ENCODE peak calls at places on chromosomes 11 and 22, in ten cellular contexts. One of them, this sample, is unnamed.

GRCh38 chr11:35337136-35337918 is 82.0 kb downstream of the SLC1A2 start:
- DNase-seq in HFF-Myc: peak; percentile 98
- DNase-seq in NCI-H774: no peak
- DNase-seq in activated CD4-positive, alpha-beta T cell treated with anti-CD3 and anti-CD28 coated beads, Interleukin-2, amount 50 U/mL, for 4 hours: no peak
- DNase-seq in CD4-positive, CD25-positive, alpha-beta regulatory T cell: no peak
- DNase-seq in NCI-H2029: no peak
- DNase-seq in NCI-H187: no peak
- DNase-seq in uterus: no peak
- DNase-seq in ovary: no peak
- DNase-seq in mammary epithelial cell: peak; percentile 99
- DNase-seq in this sample: no peak

GRCh38 chr11:61791737-61792309 is 576 bp downstream of the TMEM258 start:
- DNase-seq in HFF-Myc: peak; percentile 73
- DNase-seq in NCI-H774: peak; percentile 59
- DNase-seq in activated CD4-positive, alpha-beta T cell treated with anti-CD3 and anti-CD28 coated beads, Interleukin-2, amount 50 U/mL, for 4 hours: no peak
- DNase-seq in CD4-positive, CD25-positive, alpha-beta regulatory T cell: peak; percentile 25
- DNase-seq in NCI-H2029: peak; percentile 85
- DNase-seq in NCI-H187: peak; percentile 23
- DNase-seq in uterus: peak; percentile 80
- DNase-seq in ovary: peak; percentile 85
- DNase-seq in mammary epithelial cell: peak; percentile 85
- DNase-seq in this sample: peak; percentile 90

GRCh38 chr11:65501530-65502273 is 2.9 kb downstream of the MALAT1 start:
- DNase-seq in HFF-Myc: peak; percentile 40
- DNase-seq in NCI-H774: peak; percentile 24
- DNase-seq in activated CD4-positive, alpha-beta T cell treated with anti-CD3 and anti-CD28 coated beads, Interleukin-2, amount 50 U/mL, for 4 hours: no peak
- DNase-seq in CD4-positive, CD25-positive, alpha-beta regulatory T cell: no peak
- DNase-seq in NCI-H2029: no peak
- DNase-seq in NCI-H187: peak; percentile 64
- DNase-seq in uterus: no peak
- DNase-seq in ovary: no peak
- DNase-seq in mammary epithelial cell: peak; percentile 51
- DNase-seq in this sample: peak; percentile 52

GRCh38 chr11:105553015-105553414 is 56.9 kb upstream of the GRIA4 start:
- DNase-seq in HFF-Myc: peak; percentile 36
- DNase-seq in NCI-H774: no peak
- DNase-seq in activated CD4-positive, alpha-beta T cell treated with anti-CD3 and anti-CD28 coated beads, Interleukin-2, amount 50 U/mL, for 4 hours: no peak
- DNase-seq in CD4-positive, CD25-positive, alpha-beta regulatory T cell: no peak
- DNase-seq in NCI-H2029: no peak
- DNase-seq in NCI-H187: no peak
- DNase-seq in uterus: no peak
- DNase-seq in ovary: no peak
- DNase-seq in mammary epithelial cell: no peak
- DNase-seq in this sample: no peak

GRCh38 chr11:69152748-69153446 is 2.8 kb upstream of the SMIM38 start:
- DNase-seq in HFF-Myc: no peak
- DNase-seq in NCI-H774: no peak
- DNase-seq in activated CD4-positive, alpha-beta T cell treated with anti-CD3 and anti-CD28 coated beads, Interleukin-2, amount 50 U/mL, for 4 hours: no peak
- DNase-seq in CD4-positive, CD25-positive, alpha-beta regulatory T cell: no peak
- DNase-seq in NCI-H2029: no peak
- DNase-seq in NCI-H187: no peak
- DNase-seq in uterus: no peak
- DNase-seq in ovary: no peak
- DNase-seq in mammary epithelial cell: no peak
- DNase-seq in this sample: no peak

GRCh38 chr11:100821198-100821597 is 134.1 kb downstream of the ARHGAP42 start:
- DNase-seq in HFF-Myc: no peak
- DNase-seq in NCI-H774: no peak
- DNase-seq in activated CD4-positive, alpha-beta T cell treated with anti-CD3 and anti-CD28 coated beads, Interleukin-2, amount 50 U/mL, for 4 hours: no peak
- DNase-seq in CD4-positive, CD25-positive, alpha-beta regulatory T cell: no peak
- DNase-seq in NCI-H2029: no peak
- DNase-seq in NCI-H187: no peak
- DNase-seq in uterus: no peak
- DNase-seq in ovary: no peak
- DNase-seq in mammary epithelial cell: no peak
- DNase-seq in this sample: no peak

GRCh38 chr22:46033256-46034200 is 56.6 kb upstream of the WNT7B start:
- DNase-seq in HFF-Myc: no peak
- DNase-seq in NCI-H774: no peak
- DNase-seq in activated CD4-positive, alpha-beta T cell treated with anti-CD3 and anti-CD28 coated beads, Interleukin-2, amount 50 U/mL, for 4 hours: no peak
- DNase-seq in CD4-positive, CD25-positive, alpha-beta regulatory T cell: no peak
- DNase-seq in NCI-H2029: no peak
- DNase-seq in NCI-H187: no peak
- DNase-seq in uterus: peak; percentile 13
- DNase-seq in ovary: peak; percentile 31
- DNase-seq in mammary epithelial cell: no peak
- DNase-seq in this sample: no peak

GRCh38 chr11:110435780-110436717 is 6.3 kb downstream of the FDX1 start:
- DNase-seq in HFF-Myc: no peak
- DNase-seq in NCI-H774: no peak
- DNase-seq in activated CD4-positive, alpha-beta T cell treated with anti-CD3 and anti-CD28 coated beads, Interleukin-2, amount 50 U/mL, for 4 hours: no peak
- DNase-seq in CD4-positive, CD25-positive, alpha-beta regulatory T cell: no peak
- DNase-seq in NCI-H2029: no peak
- DNase-seq in NCI-H187: no peak
- DNase-seq in uterus: no peak
- DNase-seq in ovary: no peak
- DNase-seq in mammary epithelial cell: peak; percentile 33
- DNase-seq in this sample: no peak

GRCh38 chr11:70535191-70535971 is 137.1 kb downstream of the CTTN start:
- DNase-seq in HFF-Myc: no peak
- DNase-seq in NCI-H774: no peak
- DNase-seq in activated CD4-positive, alpha-beta T cell treated with anti-CD3 and anti-CD28 coated beads, Interleukin-2, amount 50 U/mL, for 4 hours: no peak
- DNase-seq in CD4-positive, CD25-positive, alpha-beta regulatory T cell: no peak
- DNase-seq in NCI-H2029: no peak
- DNase-seq in NCI-H187: no peak
- DNase-seq in uterus: no peak
- DNase-seq in ovary: no peak
- DNase-seq in mammary epithelial cell: no peak
- DNase-seq in this sample: peak; percentile 54

GRCh38 chr11:68226421-68226820 is 13.3 kb upstream of the KMT5B start:
- DNase-seq in HFF-Myc: no peak
- DNase-seq in NCI-H774: no peak
- DNase-seq in activated CD4-positive, alpha-beta T cell treated with anti-CD3 and anti-CD28 coated beads, Interleukin-2, amount 50 U/mL, for 4 hours: no peak
- DNase-seq in CD4-positive, CD25-positive, alpha-beta regulatory T cell: no peak
- DNase-seq in NCI-H2029: no peak
- DNase-seq in NCI-H187: no peak
- DNase-seq in uterus: no peak
- DNase-seq in ovary: no peak
- DNase-seq in mammary epithelial cell: no peak
- DNase-seq in this sample: no peak

GRCh38 chr11:17606206-17607082 is 59.4 kb downstream of the OTOG start:
- DNase-seq in HFF-Myc: no peak
- DNase-seq in NCI-H774: no peak
- DNase-seq in activated CD4-positive, alpha-beta T cell treated with anti-CD3 and anti-CD28 coated beads, Interleukin-2, amount 50 U/mL, for 4 hours: no peak
- DNase-seq in CD4-positive, CD25-positive, alpha-beta regulatory T cell: no peak
- DNase-seq in NCI-H2029: no peak
- DNase-seq in NCI-H187: no peak
- DNase-seq in uterus: no peak
- DNase-seq in ovary: no peak
- DNase-seq in mammary epithelial cell: no peak
- DNase-seq in this sample: no peak

GRCh38 chr11:129972596-129972995 is 30.0 kb downstream of the PRDM10 start:
- DNase-seq in HFF-Myc: no peak
- DNase-seq in NCI-H774: no peak
- DNase-seq in activated CD4-positive, alpha-beta T cell treated with anti-CD3 and anti-CD28 coated beads, Interleukin-2, amount 50 U/mL, for 4 hours: no peak
- DNase-seq in CD4-positive, CD25-positive, alpha-beta regulatory T cell: no peak
- DNase-seq in NCI-H2029: no peak
- DNase-seq in NCI-H187: no peak
- DNase-seq in uterus: no peak
- DNase-seq in ovary: no peak
- DNase-seq in mammary epithelial cell: no peak
- DNase-seq in this sample: no peak

GRCh38 chr22:30485362-30485988 is 13.7 kb upstream of the SEC14L3 start:
- DNase-seq in HFF-Myc: no peak
- DNase-seq in NCI-H774: no peak
- DNase-seq in activated CD4-positive, alpha-beta T cell treated with anti-CD3 and anti-CD28 coated beads, Interleukin-2, amount 50 U/mL, for 4 hours: peak; percentile 73
- DNase-seq in CD4-positive, CD25-positive, alpha-beta regulatory T cell: peak; percentile 63
- DNase-seq in NCI-H2029: peak; percentile 38
- DNase-seq in NCI-H187: no peak
- DNase-seq in uterus: peak; percentile 32
- DNase-seq in ovary: peak; percentile 80
- DNase-seq in mammary epithelial cell: peak; percentile 35
- DNase-seq in this sample: peak; percentile 77

GRCh38 chr22:46010177-46010867 is 33.4 kb upstream of the WNT7B start:
- DNase-seq in HFF-Myc: no peak
- DNase-seq in NCI-H774: peak; percentile 6
- DNase-seq in activated CD4-positive, alpha-beta T cell treated with anti-CD3 and anti-CD28 coated beads, Interleukin-2, amount 50 U/mL, for 4 hours: no peak
- DNase-seq in CD4-positive, CD25-positive, alpha-beta regulatory T cell: no peak
- DNase-seq in NCI-H2029: no peak
- DNase-seq in NCI-H187: no peak
- DNase-seq in uterus: peak; percentile 47
- DNase-seq in ovary: no peak
- DNase-seq in mammary epithelial cell: peak; percentile 61
- DNase-seq in this sample: peak; percentile 63

GRCh38 chr22:45008853-45009751 is 703 bp downstream of the PHF21B start:
- DNase-seq in HFF-Myc: no peak
- DNase-seq in NCI-H774: peak; percentile 0
- DNase-seq in activated CD4-positive, alpha-beta T cell treated with anti-CD3 and anti-CD28 coated beads, Interleukin-2, amount 50 U/mL, for 4 hours: no peak
- DNase-seq in CD4-positive, CD25-positive, alpha-beta regulatory T cell: no peak
- DNase-seq in NCI-H2029: no peak
- DNase-seq in NCI-H187: no peak
- DNase-seq in uterus: no peak
- DNase-seq in ovary: peak; percentile 55
- DNase-seq in mammary epithelial cell: peak; percentile 33
- DNase-seq in this sample: no peak

GRCh38 chr11:73087730-73088129 is 54.4 kb downstream of the FCHSD2 start:
- DNase-seq in HFF-Myc: no peak
- DNase-seq in NCI-H774: no peak
- DNase-seq in activated CD4-positive, alpha-beta T cell treated with anti-CD3 and anti-CD28 coated beads, Interleukin-2, amount 50 U/mL, for 4 hours: no peak
- DNase-seq in CD4-positive, CD25-positive, alpha-beta regulatory T cell: no peak
- DNase-seq in NCI-H2029: no peak
- DNase-seq in NCI-H187: no peak
- DNase-seq in uterus: no peak
- DNase-seq in ovary: no peak
- DNase-seq in mammary epithelial cell: peak; percentile 7
- DNase-seq in this sample: no peak

GRCh38 chr22:25365491-25366261 is 146.2 kb downstream of the CRYBB2 start:
- DNase-seq in HFF-Myc: no peak
- DNase-seq in NCI-H774: no peak
- DNase-seq in activated CD4-positive, alpha-beta T cell treated with anti-CD3 and anti-CD28 coated beads, Interleukin-2, amount 50 U/mL, for 4 hours: no peak
- DNase-seq in CD4-positive, CD25-positive, alpha-beta regulatory T cell: no peak
- DNase-seq in NCI-H2029: peak; percentile 54
- DNase-seq in NCI-H187: no peak
- DNase-seq in uterus: no peak
- DNase-seq in ovary: no peak
- DNase-seq in mammary epithelial cell: no peak
- DNase-seq in this sample: peak; percentile 58

GRCh38 chr22:39487826-39488520 is 14.1 kb upstream of the MIEF1 start:
- DNase-seq in HFF-Myc: no peak
- DNase-seq in NCI-H774: no peak
- DNase-seq in activated CD4-positive, alpha-beta T cell treated with anti-CD3 and anti-CD28 coated beads, Interleukin-2, amount 50 U/mL, for 4 hours: no peak
- DNase-seq in CD4-positive, CD25-positive, alpha-beta regulatory T cell: no peak
- DNase-seq in NCI-H2029: no peak
- DNase-seq in NCI-H187: no peak
- DNase-seq in uterus: no peak
- DNase-seq in ovary: no peak
- DNase-seq in mammary epithelial cell: no peak
- DNase-seq in this sample: peak; percentile 58

GRCh38 chr11:95067042-95067827 is 516 bp downstream of the SRSF8 start:
- DNase-seq in HFF-Myc: no peak
- DNase-seq in NCI-H774: peak; percentile 83
- DNase-seq in activated CD4-positive, alpha-beta T cell treated with anti-CD3 and anti-CD28 coated beads, Interleukin-2, amount 50 U/mL, for 4 hours: peak; percentile 61
- DNase-seq in CD4-positive, CD25-positive, alpha-beta regulatory T cell: peak; percentile 67
- DNase-seq in NCI-H2029: peak; percentile 52
- DNase-seq in NCI-H187: peak; percentile 64
- DNase-seq in uterus: peak; percentile 86
- DNase-seq in ovary: peak; percentile 90
- DNase-seq in mammary epithelial cell: peak; percentile 74
- DNase-seq in this sample: peak; percentile 93

GRCh38 chr11:61760946-61761345 is 8.5 kb downstream of the MYRF start:
- DNase-seq in HFF-Myc: no peak
- DNase-seq in NCI-H774: no peak
- DNase-seq in activated CD4-positive, alpha-beta T cell treated with anti-CD3 and anti-CD28 coated beads, Interleukin-2, amount 50 U/mL, for 4 hours: no peak
- DNase-seq in CD4-positive, CD25-positive, alpha-beta regulatory T cell: no peak
- DNase-seq in NCI-H2029: no peak
- DNase-seq in NCI-H187: no peak
- DNase-seq in uterus: no peak
- DNase-seq in ovary: no peak
- DNase-seq in mammary epithelial cell: no peak
- DNase-seq in this sample: no peak

GRCh38 chr22:37090920-37091688 is 18.4 kb downstream of the TMPRSS6 start:
- DNase-seq in HFF-Myc: no peak
- DNase-seq in NCI-H774: no peak
- DNase-seq in activated CD4-positive, alpha-beta T cell treated with anti-CD3 and anti-CD28 coated beads, Interleukin-2, amount 50 U/mL, for 4 hours: no peak
- DNase-seq in CD4-positive, CD25-positive, alpha-beta regulatory T cell: no peak
- DNase-seq in NCI-H2029: no peak
- DNase-seq in NCI-H187: no peak
- DNase-seq in uterus: no peak
- DNase-seq in ovary: no peak
- DNase-seq in mammary epithelial cell: no peak
- DNase-seq in this sample: no peak

GRCh38 chr11:67409781-67410368 is 5.6 kb upstream of the CARNS1 start:
- DNase-seq in HFF-Myc: no peak
- DNase-seq in NCI-H774: peak; percentile 56
- DNase-seq in activated CD4-positive, alpha-beta T cell treated with anti-CD3 and anti-CD28 coated beads, Interleukin-2, amount 50 U/mL, for 4 hours: no peak
- DNase-seq in CD4-positive, CD25-positive, alpha-beta regulatory T cell: no peak
- DNase-seq in NCI-H2029: no peak
- DNase-seq in NCI-H187: no peak
- DNase-seq in uterus: no peak
- DNase-seq in ovary: no peak
- DNase-seq in mammary epithelial cell: no peak
- DNase-seq in this sample: no peak

GRCh38 chr22:37060801-37061610 is 9.5 kb downstream of the KCTD17 start:
- DNase-seq in HFF-Myc: no peak
- DNase-seq in NCI-H774: no peak
- DNase-seq in activated CD4-positive, alpha-beta T cell treated with anti-CD3 and anti-CD28 coated beads, Interleukin-2, amount 50 U/mL, for 4 hours: no peak
- DNase-seq in CD4-positive, CD25-positive, alpha-beta regulatory T cell: no peak
- DNase-seq in NCI-H2029: no peak
- DNase-seq in NCI-H187: no peak
- DNase-seq in uterus: no peak
- DNase-seq in ovary: no peak
- DNase-seq in mammary epithelial cell: no peak
- DNase-seq in this sample: no peak

GRCh38 chr11:92383430-92383829 is 158.8 kb downstream of the FAT3 start:
- DNase-seq in HFF-Myc: peak; percentile 46
- DNase-seq in NCI-H774: no peak
- DNase-seq in activated CD4-positive, alpha-beta T cell treated with anti-CD3 and anti-CD28 coated beads, Interleukin-2, amount 50 U/mL, for 4 hours: no peak
- DNase-seq in CD4-positive, CD25-positive, alpha-beta regulatory T cell: no peak
- DNase-seq in NCI-H2029: no peak
- DNase-seq in NCI-H187: no peak
- DNase-seq in uterus: no peak
- DNase-seq in ovary: no peak
- DNase-seq in mammary epithelial cell: peak; percentile 60
- DNase-seq in this sample: no peak

GRCh38 chr11:65043881-65044501 is 3.0 kb downstream of the SAC3D1 start:
- DNase-seq in HFF-Myc: no peak
- DNase-seq in NCI-H774: no peak
- DNase-seq in activated CD4-positive, alpha-beta T cell treated with anti-CD3 and anti-CD28 coated beads, Interleukin-2, amount 50 U/mL, for 4 hours: no peak
- DNase-seq in CD4-positive, CD25-positive, alpha-beta regulatory T cell: no peak
- DNase-seq in NCI-H2029: no peak
- DNase-seq in NCI-H187: no peak
- DNase-seq in uterus: no peak
- DNase-seq in ovary: no peak
- DNase-seq in mammary epithelial cell: peak; percentile 8
- DNase-seq in this sample: peak; percentile 74

GRCh38 chr22:48884786-48885185 is 942.9 kb downstream of the BRD1 start:
- DNase-seq in HFF-Myc: no peak
- DNase-seq in NCI-H774: no peak
- DNase-seq in activated CD4-positive, alpha-beta T cell treated with anti-CD3 and anti-CD28 coated beads, Interleukin-2, amount 50 U/mL, for 4 hours: no peak
- DNase-seq in CD4-positive, CD25-positive, alpha-beta regulatory T cell: no peak
- DNase-seq in NCI-H2029: no peak
- DNase-seq in NCI-H187: no peak
- DNase-seq in uterus: no peak
- DNase-seq in ovary: no peak
- DNase-seq in mammary epithelial cell: no peak
- DNase-seq in this sample: peak; percentile 48

GRCh38 chr11:40241524-40242037 is 1217.9 kb downstream of the LRRC4C start:
- DNase-seq in HFF-Myc: no peak
- DNase-seq in NCI-H774: no peak
- DNase-seq in activated CD4-positive, alpha-beta T cell treated with anti-CD3 and anti-CD28 coated beads, Interleukin-2, amount 50 U/mL, for 4 hours: no peak
- DNase-seq in CD4-positive, CD25-positive, alpha-beta regulatory T cell: no peak
- DNase-seq in NCI-H2029: no peak
- DNase-seq in NCI-H187: no peak
- DNase-seq in uterus: peak; percentile 17
- DNase-seq in ovary: no peak
- DNase-seq in mammary epithelial cell: no peak
- DNase-seq in this sample: peak; percentile 69

GRCh38 chr11:130208241-130209127 is 48.9 kb downstream of the ST14 start:
- DNase-seq in HFF-Myc: no peak
- DNase-seq in NCI-H774: no peak
- DNase-seq in activated CD4-positive, alpha-beta T cell treated with anti-CD3 and anti-CD28 coated beads, Interleukin-2, amount 50 U/mL, for 4 hours: no peak
- DNase-seq in CD4-positive, CD25-positive, alpha-beta regulatory T cell: no peak
- DNase-seq in NCI-H2029: no peak
- DNase-seq in NCI-H187: no peak
- DNase-seq in uterus: no peak
- DNase-seq in ovary: no peak
- DNase-seq in mammary epithelial cell: no peak
- DNase-seq in this sample: peak; percentile 62